ENCODE peak calls at places on chromosome 9, in seven cellular contexts. B is left kidney; G is MM.1S; C is HS-27A; E is H9; Z is AG10803; Y is stimulated activated CD4-positive, alpha-beta T cell treated with anti-CD3 and anti-CD28 coated beads, Interleukin-15, amount 100 ng/mL, for 1 hour. L is an unnamed sample.

GRCh38 chr9:27564685-27565084 is 8.6 kb downstream of the C9orf72 start:
- DNase-seq in B (no peak), E (no peak), C (no peak), Z (no peak), Y (no peak), G (no peak), L (no peak)

GRCh38 chr9:7901676-7902075 is 102.1 kb upstream of the DMAC1 start:
- DNase-seq in E (no peak), C (no peak), B (no peak), Z (no peak), Y (no peak), G (no peak), L (no peak)

GRCh38 chr9:35490155-35490909 is 421 bp downstream of the RUSC2 start:
- DNase-seq in B (peak), G (no peak), Y (no peak), E (peak), Z (no peak), C (peak), L (no peak)

GRCh38 chr9:123778232-123778902 is 151.6 kb downstream of the DENND1A start:
- DNase-seq in C (no peak), B (no peak), G (no peak), Y (no peak), E (no peak), Z (no peak), L (no peak)

GRCh38 chr9:16257604-16258003 is 612.9 kb downstream of the BNC2 start:
- DNase-seq in E (peak), G (no peak), C (no peak), B (no peak), Y (no peak), Z (no peak), L (no peak)

GRCh38 chr9:96222132-96222531 is 79.8 kb downstream of the HSD17B3 start:
- DNase-seq in B (no peak), Z (no peak), C (no peak), Y (no peak), E (no peak), G (no peak), L (peak)

GRCh38 chr9:74983709-74984108 is 31.0 kb upstream of the C9orf40 start:
- DNase-seq in B (no peak), Y (no peak), Z (no peak), C (no peak), E (no peak), G (no peak), L (no peak)

GRCh38 chr9:94681508-94681907 is 42.2 kb upstream of the FBP1 start:
- DNase-seq in E (peak), B (peak), Z (peak), G (peak), Y (peak), C (peak), L (peak)

GRCh38 chr9:137590469-137591383 is at the start of gene ZMYND19:
- DNase-seq in Z (peak), B (peak), Y (peak), G (peak), E (peak), C (no peak), L (peak)

GRCh38 chr9:79651251-79651795 is 79.6 kb downstream of the TLE4 start:
- DNase-seq in C (no peak), B (peak), G (no peak), E (no peak), Y (no peak), Z (no peak), L (no peak)

GRCh38 chr9:123268950-123269302 is 540 bp upstream of the STRBP start:
- DNase-seq in Z (no peak), B (no peak), Y (no peak), C (no peak), E (no peak), G (no peak), L (no peak)

GRCh38 chr9:96720435-96720834 is 57.5 kb downstream of the ZNF510 start:
- DNase-seq in E (no peak), B (peak), C (no peak), Y (no peak), G (no peak), Z (no peak), L (no peak)

GRCh38 chr9:34988218-34989055 is 1.1 kb upstream of the DNAJB5 start:
- DNase-seq in C (no peak), B (peak), Z (no peak), Y (peak), G (no peak), E (peak), L (no peak)

GRCh38 chr9:83396813-83397212 is 141.4 kb downstream of the FRMD3 start:
- DNase-seq in Z (no peak), C (no peak), E (no peak), G (no peak), Y (no peak), B (no peak), L (no peak)

GRCh38 chr9:137241490-137242328 is 622 bp downstream of the TUBB4B start:
- DNase-seq in B (peak), Y (peak), G (peak), Z (peak), E (no peak), C (no peak), L (peak)

GRCh38 chr9:79759460-79759859 is 187.7 kb downstream of the TLE4 start:
- DNase-seq in Z (no peak), C (no peak), E (no peak), G (no peak), Y (no peak), B (no peak), L (no peak)

GRCh38 chr9:73132034-73132776 is 19.5 kb upstream of the ANXA1 start:
- DNase-seq in E (peak), Y (peak), B (peak), G (peak), Z (peak), C (no peak), L (peak)

GRCh38 chr9:127869310-127870152 is 7.9 kb downstream of the AK1 start:
- DNase-seq in C (peak), Z (peak), B (peak), G (peak), Y (peak), E (peak), L (peak)

GRCh38 chr9:73152445-73152844 is 780 bp downstream of the ANXA1 start:
- DNase-seq in E (no peak), G (no peak), Z (peak), C (no peak), B (no peak), Y (no peak), L (no peak)

GRCh38 chr9:27426717-27427645 is 97.1 kb upstream of the IFNK start:
- DNase-seq in Y (no peak), E (peak), C (peak), G (no peak), Z (peak), B (peak), L (no peak)

GRCh38 chr9:93635186-93636107 is 59.1 kb downstream of the PHF2 start:
- DNase-seq in C (no peak), Z (no peak), B (no peak), Y (no peak), E (no peak), G (no peak), L (no peak)

GRCh38 chr9:121394292-121394691 is 24.2 kb upstream of the STOM start:
- DNase-seq in E (no peak), Z (no peak), G (no peak), C (no peak), B (no peak), Y (no peak), L (no peak)

GRCh38 chr9:101400120-101400519 is 1.5 kb downstream of the ZNF189 start:
- DNase-seq in Z (no peak), E (no peak), B (no peak), C (no peak), G (no peak), Y (no peak), L (no peak)

GRCh38 chr9:92589918-92590317 is 54.1 kb upstream of the ECM2 start:
- DNase-seq in Y (no peak), C (no peak), E (no peak), G (no peak), Z (no peak), B (no peak), L (no peak)

GRCh38 chr9:21801683-21802417 is 586 bp upstream of the MTAP start:
- DNase-seq in C (peak), G (peak), E (peak), Z (peak), Y (no peak), B (peak), L (peak)

GRCh38 chr9:130445268-130445983 is 665 bp downstream of the ASS1 start:
- DNase-seq in Y (no peak), E (no peak), Z (peak), G (no peak), C (no peak), B (no peak), L (no peak)

GRCh38 chr9:122302541-122302940 is 37.9 kb downstream of the MRRF start:
- DNase-seq in Y (no peak), G (no peak), E (no peak), Z (no peak), C (no peak), B (no peak), L (no peak)

GRCh38 chr9:8473226-8473625 is 673.6 kb upstream of the DMAC1 start:
- DNase-seq in B (peak), Y (no peak), C (no peak), G (no peak), Z (no peak), E (no peak), L (no peak)

GRCh38 chr9:127555830-127556820 is 56.0 kb upstream of the STXBP1 start:
- DNase-seq in Y (peak), E (peak), G (no peak), Z (peak), B (peak), C (no peak), L (no peak)

GRCh38 chr9:85522459-85523092 is 219.2 kb downstream of the AGTPBP1 start:
- DNase-seq in G (no peak), Y (no peak), C (no peak), Z (peak), B (peak), E (peak), L (no peak)

GRCh38 chr9:118829334-118829733 is 539.9 kb downstream of the BRINP1 start:
- DNase-seq in E (no peak), Y (no peak), G (peak), Z (peak), B (peak), C (peak), L (no peak)

GRCh38 chr9:95763983-95764382 is 111.5 kb upstream of the ERCC6L2 start:
- DNase-seq in B (no peak), G (no peak), C (no peak), Z (no peak), Y (no peak), E (no peak), L (no peak)

GRCh38 chr9:87713278-87713989 is 12.5 kb upstream of the CTSL start:
- DNase-seq in Y (no peak), E (no peak), C (peak), B (peak), Z (peak), G (no peak), L (no peak)

GRCh38 chr9:130835441-130836298 is 616 bp downstream of the ABL1 start:
- DNase-seq in G (no peak), B (peak), Z (peak), C (no peak), Y (no peak), E (no peak), L (no peak)

GRCh38 chr9:99118782-99119466 is 14.0 kb downstream of the TGFBR1 start:
- DNase-seq in G (peak), C (no peak), Z (no peak), B (no peak), E (no peak), Y (peak), L (peak)

GRCh38 chr9:99824378-99825157 is 2.9 kb downstream of the NR4A3 start:
- DNase-seq in G (peak), C (no peak), E (peak), B (peak), Y (peak), Z (peak), L (peak)

GRCh38 chr9:2216591-2216990 is 201.4 kb downstream of the SMARCA2 start:
- DNase-seq in C (no peak), Z (peak), B (no peak), E (no peak), G (peak), Y (no peak), L (no peak)

GRCh38 chr9:38339496-38339895 is 53.0 kb upstream of the ALDH1B1 start:
- DNase-seq in B (no peak), Y (no peak), C (no peak), E (no peak), Z (peak), G (no peak), L (no peak)

GRCh38 chr9:6413365-6414263 is 615 bp downstream of the UHRF2 start:
- DNase-seq in E (peak), B (peak), Y (no peak), C (no peak), G (peak), Z (peak), L (peak)

L was measured in OCI-LY7.